ENCODE peak calls at places on chromosomes 2 and 18, in seven cellular contexts. I, M, B, V, F, L and T are unnamed samples. For H3K4me1, the result is how much of the 10 kb centered on the place peaks cover.

GRCh38 chr2:18987592-18988073 is 370.8 kb downstream of the OSR1 start:
- DNase-seq in V (peak), B (peak), M (no peak), L (peak), I (peak), F (peak), T (no peak)

GRCh38 chr2:96470636-96471035 is 34.5 kb downstream of the NEURL3 start:
- DNase-seq in F (peak), B (no peak), I (peak), L (no peak), V (peak), M (peak), T (peak)

GRCh38 chr2:96159084-96159830 is 14.0 kb upstream of the DUSP2 start:
- DNase-seq in V (no peak), F (no peak), M (no peak), B (no peak), L (peak), I (no peak), T (no peak)

GRCh38 chr2:61538920-61539559 is 884 bp upstream of the XPO1 start:
- DNase-seq in B (no peak), L (no peak), F (peak), I (no peak), M (peak), V (peak), T (peak)

GRCh38 chr2:199461455-199462166 is 3.9 kb upstream of the SATB2 start:
- DNase-seq in F (no peak), B (no peak), M (peak), I (no peak), V (no peak), L (no peak), T (no peak)

GRCh38 chr2:104432972-104433371 is 420.9 kb upstream of the POU3F3 start:
- DNase-seq in I (no peak), F (no peak), V (no peak), B (no peak), L (no peak), M (no peak), T (no peak)

GRCh38 chr18:54828290-54828871 is at the start of gene RAB27B:
- DNase-seq in F (peak), B (peak), V (peak), I (peak), L (peak), M (peak), T (peak)

GRCh38 chr2:173692068-173692467 is 273.1 kb downstream of the SP3 start:
- DNase-seq in I (no peak), F (no peak), L (no peak), M (no peak), V (no peak), B (no peak), T (no peak)

GRCh38 chr18:28767781-28768211 is 590.9 kb upstream of the CDH2 start:
- DNase-seq in L (no peak), V (no peak), M (no peak), B (no peak), F (no peak), I (no peak), T (no peak)

GRCh38 chr2:70726947-70727725 is 40.9 kb downstream of the ADD2 start:
- DNase-seq in M (no peak), V (no peak), F (no peak), L (no peak), I (no peak), B (no peak), T (no peak)

GRCh38 chr2:152127628-152128027 is 28.8 kb upstream of the CACNB4 start:
- DNase-seq in V (no peak), B (no peak), M (no peak), L (no peak), F (no peak), I (no peak), T (no peak)

GRCh38 chr2:70403267-70404053 is 101.6 kb upstream of the FAM136A start:
- DNase-seq in I (no peak), L (no peak), V (no peak), M (no peak), B (no peak), F (no peak), T (no peak)

GRCh38 chr2:152920846-152921245 is 202.4 kb downstream of the ARL6IP6 start:
- DNase-seq in V (no peak), B (no peak), F (no peak), I (no peak), M (no peak), L (no peak), T (no peak)

GRCh38 chr18:57998461-57998860 is 45.6 kb upstream of the NEDD4L start:
- DNase-seq in F (no peak), M (no peak), L (no peak), B (no peak), I (no peak), V (no peak), T (no peak)

GRCh38 chr18:24656571-24656971 is 196.1 kb downstream of the HRH4 start:
- DNase-seq in M (no peak), L (no peak), V (no peak), F (no peak), B (no peak), I (no peak), T (no peak)

GRCh38 chr2:202037086-202037485 is 3.4 kb downstream of the FZD7 start:
- DNase-seq in L (no peak), F (no peak), M (peak), V (no peak), B (no peak), I (no peak), T (no peak)

GRCh38 chr2:127320586-127321275 is 26.8 kb upstream of the ERCC3 start:
- DNase-seq in B (no peak), L (no peak), M (no peak), I (no peak), V (no peak), F (no peak), T (no peak)

GRCh38 chr2:196233033-196233807 is 61.8 kb upstream of the STK17B start:
- DNase-seq in M (no peak), F (peak), L (peak), V (peak), B (peak), I (no peak), T (no peak)

GRCh38 chr2:205585451-205586045 is 96.8 kb upstream of the NRP2 start:
- DNase-seq in F (no peak), L (no peak), I (no peak), V (no peak), M (no peak), B (no peak), T (no peak)

GRCh38 chr2:190714958-190715357 is 66.1 kb downstream of the NAB1 start:
- DNase-seq in L (no peak), F (no peak), M (no peak), B (no peak), I (no peak), V (no peak), T (no peak)

GRCh38 chr2:202703091-202703490 is 68.3 kb downstream of the FAM117B start:
- DNase-seq in V (no peak), B (no peak), M (no peak), I (no peak), L (no peak), F (no peak), T (no peak)

GRCh38 chr2:242085941-242086621 is 216.6 kb downstream of the RTP5 start:
- DNase-seq in V (peak), B (peak), F (peak), I (peak), L (no peak), M (no peak), T (no peak)

GRCh38 chr2:237895544-237896506 is 36.4 kb downstream of the RAMP1 start:
- DNase-seq in M (no peak), B (no peak), F (peak), I (peak), V (no peak), L (peak), T (no peak)

GRCh38 chr2:215401896-215402379 is 33.9 kb downstream of the FN1 start:
- DNase-seq in M (no peak), L (no peak), V (peak), F (no peak), I (no peak), B (no peak), T (no peak)

GRCh38 chr2:126790987-126791780 is 107.5 kb upstream of the TEX51 start:
- DNase-seq in V (no peak), I (no peak), B (no peak), L (no peak), F (no peak), M (no peak), T (no peak)

GRCh38 chr2:224190871-224191270 is 151.8 kb upstream of the SERPINE2 start:
- DNase-seq in V (no peak), L (no peak), I (no peak), F (no peak), B (no peak), M (no peak), T (no peak)

GRCh38 chr2:12010779-12011178 is 264.3 kb downstream of the LPIN1 start:
- DNase-seq in F (no peak), I (no peak), B (no peak), L (no peak), M (no peak), V (no peak), T (no peak)

GRCh38 chr2:26245231-26245732 is 543 bp downstream of the HADHB start:
- DNase-seq in F (peak), M (peak), I (peak), B (peak), V (peak), L (peak), T (peak)

GRCh38 chr2:239610457-239611221 is 209.8 kb upstream of the HDAC4 start:
- DNase-seq in B (no peak), V (no peak), F (peak), M (no peak), I (no peak), L (no peak), T (no peak)

GRCh38 chr2:5444854-5445253 is 247.3 kb upstream of the SOX11 start:
- DNase-seq in V (no peak), L (no peak), I (no peak), B (no peak), M (no peak), F (no peak), T (no peak)

GRCh38 chr2:197191948-197192338 is 118.6 kb downstream of the ANKRD44 start:
- DNase-seq in F (no peak), V (no peak), M (no peak), B (no peak), L (no peak), I (no peak), T (peak)

GRCh38 chr18:46239998-46240397 is 135.8 kb downstream of the HAUS1 start:
- DNase-seq in F (no peak), I (no peak), B (no peak), V (no peak), L (no peak), M (no peak), T (no peak)

GRCh38 chr18:74255022-74255658 is 36.6 kb downstream of the CYB5A start:
- DNase-seq in M (no peak), I (no peak), B (no peak), F (no peak), V (no peak), L (no peak), T (no peak)

GRCh38 chr18:48959921-48960920 is 9.5 kb upstream of the SMAD7 start:
- DNase-seq in M (no peak), B (no peak), V (no peak), L (no peak), F (no peak), I (no peak), T (no peak)

GRCh38 chr18:48957616-48958015 is 6.9 kb upstream of the SMAD7 start:
- DNase-seq in M (no peak), F (no peak), B (no peak), L (no peak), I (no peak), V (no peak), T (no peak)

GRCh38 chr18:48959551-48959920 is 8.8 kb upstream of the SMAD7 start:
- DNase-seq in F (no peak), L (no peak), I (no peak), B (no peak), V (no peak), M (no peak), T (no peak)

GRCh38 chr18:48957136-48957535 is 6.4 kb upstream of the SMAD7 start:
- DNase-seq in L (no peak), B (no peak), M (no peak), I (no peak), F (no peak), V (no peak), T (no peak)

GRCh38 chr18:48958951-48959350 is 8.2 kb upstream of the SMAD7 start:
- DNase-seq in V (no peak), L (no peak), I (no peak), M (no peak), F (no peak), B (no peak), T (no peak)
- H3K4me1 ChIP-seq in V (half or more), L (under half), I (under half), M (under half), F (under half), B (under half), T (under half)

DNA sequence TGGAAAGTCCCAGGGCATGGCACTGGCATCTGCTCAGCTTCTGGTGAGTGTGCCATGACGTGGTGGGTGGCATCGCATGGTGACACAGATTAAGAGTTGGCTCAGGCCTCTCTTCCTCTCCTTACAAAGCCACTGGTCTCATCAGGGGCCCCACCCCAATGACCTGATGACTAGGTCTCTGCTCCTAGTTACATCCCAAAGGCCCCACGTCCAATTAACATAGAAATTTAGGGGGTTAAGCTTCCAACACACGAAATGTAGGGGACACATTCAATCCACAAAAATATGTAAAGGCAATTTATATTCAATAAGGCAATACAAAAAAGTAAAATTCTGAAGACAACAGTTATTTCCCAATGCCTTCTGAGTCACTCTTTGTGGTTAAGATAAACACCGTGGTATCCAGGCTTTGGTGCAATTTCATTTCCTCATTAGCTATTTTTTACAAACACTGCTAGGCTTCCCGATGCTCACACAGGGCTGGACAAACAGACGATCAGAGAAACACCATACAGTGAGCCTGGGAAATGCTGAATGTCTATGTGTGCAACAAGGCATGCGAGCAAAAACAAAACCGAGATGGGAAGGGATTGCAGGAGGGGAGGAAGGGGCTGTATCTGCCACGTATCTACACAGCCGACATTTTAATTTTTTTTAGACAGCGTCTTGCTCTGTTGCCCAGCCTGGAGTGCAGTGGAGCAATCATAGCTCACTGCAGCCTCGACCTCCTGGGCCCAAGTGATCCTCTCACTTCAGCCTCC is 67.2 kb downstream of the MBP start:
- DNase-seq in F (peak), M (no peak), B (no peak), I (peak), L (no peak), V (peak), T (peak)
- H3K4me1 ChIP-seq in F (under half), M (under half), B (under half), I (half or more), L (half or more), V (half or more), T (half or more)

GRCh38 chr18:36273347-36273746 is 24.2 kb upstream of the FHOD3 start:
- DNase-seq in M (no peak), B (no peak), F (no peak), I (no peak), V (no peak), L (no peak), T (no peak)

GRCh38 chr18:36275561-36275960 is 22.0 kb upstream of the FHOD3 start:
- DNase-seq in M (no peak), B (no peak), V (no peak), F (no peak), L (no peak), I (no peak), T (no peak)

GRCh38 chr18:36274296-36274695 is 23.2 kb upstream of the FHOD3 start:
- DNase-seq in M (no peak), L (no peak), B (no peak), F (no peak), I (no peak), V (no peak), T (no peak)

GRCh38 chr18:36269157-36269556 is 28.4 kb upstream of the FHOD3 start:
- DNase-seq in L (no peak), B (no peak), V (no peak), F (no peak), M (no peak), I (no peak), T (no peak)

GRCh38 chr18:36271153-36271552 is 26.4 kb upstream of the FHOD3 start:
- DNase-seq in M (no peak), B (no peak), L (no peak), F (no peak), V (no peak), I (no peak), T (no peak)
- H3K4me1 ChIP-seq in M (under half), B (under half), L (under half), F (under half), V (under half), I (under half), T (under half)

GRCh38 chr2:85537600-85538506 is 1.1 kb upstream of the MAT2A start:
- DNase-seq in B (peak), M (peak), F (peak), I (peak), L (no peak), V (peak), T (no peak)
- H3K4me1 ChIP-seq in B (under half), M (under half), F (under half), I (half or more), L (under half), V (under half), T (under half)

GRCh38 chr2:16619576-16620245 is 45.9 kb downstream of the CYRIA start:
- DNase-seq in V (no peak), M (no peak), I (no peak), B (no peak), L (no peak), F (no peak), T (no peak)

GRCh38 chr2:16621348-16621747 is 44.3 kb downstream of the CYRIA start:
- DNase-seq in M (no peak), L (no peak), F (no peak), B (no peak), V (no peak), I (no peak), T (no peak)

GRCh38 chr2:16623046-16623445 is 42.6 kb downstream of the CYRIA start:
- DNase-seq in V (no peak), M (no peak), F (no peak), L (no peak), B (no peak), I (no peak), T (no peak)

GRCh38 chr2:16622399-16622968 is 43.1 kb downstream of the CYRIA start:
- DNase-seq in V (no peak), I (no peak), F (no peak), L (no peak), M (no peak), B (no peak), T (no peak)

DNA sequence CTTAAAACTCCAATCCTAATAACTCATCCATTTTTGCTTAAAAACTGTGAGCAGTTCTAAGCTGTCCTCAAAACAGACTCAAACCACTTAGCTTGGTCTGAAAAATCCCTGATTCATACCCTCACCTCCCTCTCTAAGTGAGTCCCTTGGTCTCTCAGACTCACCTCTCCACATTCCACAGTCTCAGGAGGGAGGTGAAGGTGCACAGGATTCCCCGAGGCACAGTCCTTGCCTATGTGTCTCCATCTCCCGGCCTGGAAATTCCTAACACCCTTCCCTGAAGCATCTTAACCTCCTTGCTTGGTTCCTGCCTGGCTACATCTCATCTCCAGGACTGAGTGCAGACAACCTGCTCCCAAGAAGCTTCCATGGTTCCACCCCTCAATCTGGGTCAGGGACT is 45.0 kb downstream of the CYRIA start:
- DNase-seq in L (no peak), B (no peak), M (no peak), V (no peak), F (no peak), I (no peak), T (no peak)
- H3K4me1 ChIP-seq in L (under half), B (under half), M (under half), V (under half), F (under half), I (half or more), T (under half)